ENCODE peak calls at places on chromosomes 4 and X, in five cellular contexts. V is GM19239, D is midbrain, M is T-helper 2 cell, K is ACHN. P is an unnamed sample.

GRCh38 chr4:168177546-168178149 is 85.3 kb downstream of the ANXA10 start:
- DNase-seq in K (peak), M (no peak), D (no peak), V (no peak), P (peak)

GRCh38 chr4:75992462-75992861 is 1.7 kb upstream of the SDAD1 start:
- DNase-seq in K (no peak), D (no peak), V (no peak), M (no peak), P (no peak)

GRCh38 chr4:152045781-152046571 is 285.2 kb upstream of the GATB start:
- DNase-seq in V (peak), K (no peak), D (no peak), M (no peak), P (no peak)

GRCh38 chrX:43860646-43861370 is 21.4 kb downstream of the MAOB start:
- DNase-seq in K (no peak), D (no peak), M (no peak), V (no peak), P (peak)

GRCh38 chr4:120517966-120518365 is 404.6 kb downstream of the PRDM5 start:
- DNase-seq in K (peak), D (no peak), M (no peak), V (no peak), P (peak)

GRCh38 chr4:147546341-147546740 is 65.4 kb downstream of the EDNRA start:
- DNase-seq in K (no peak), M (no peak), D (no peak), V (no peak), P (no peak)

GRCh38 chrX:50081282-50081955 is 119.4 kb downstream of the AKAP4 start:
- DNase-seq in D (peak), V (no peak), K (peak), M (peak), P (no peak)

GRCh38 chr4:52685316-52685715 is 26.2 kb upstream of the USP46 start:
- DNase-seq in D (no peak), M (no peak), K (no peak), V (no peak), P (no peak)

GRCh38 chrX:45852884-45853283 is 652.2 kb upstream of the DIPK2B start:
- DNase-seq in M (peak), V (no peak), D (no peak), K (no peak), P (peak)

GRCh38 chr4:8656711-8657380 is 64.3 kb downstream of the CPZ start:
- DNase-seq in D (no peak), M (no peak), V (no peak), K (no peak), P (no peak)

GRCh38 chrX:119502727-119503483 is 34.7 kb downstream of the SLC25A5 start:
- DNase-seq in K (no peak), M (peak), V (no peak), D (no peak), P (no peak)

GRCh38 chr4:15953625-15954024 is 9.3 kb downstream of the FGFBP2 start:
- DNase-seq in D (no peak), K (no peak), V (no peak), M (no peak), P (no peak)